ENCODE peak calls at places on chromosomes 4 and X, in six cellular contexts. N is fibroblast of lung, L is astrocyte of the spinal cord, D is GM12865, P is upper lobe of left lung, U is cardiac fibroblast. J is an unnamed sample.

GRCh38 chr4:54661156-54661555 is 3.4 kb downstream of the KIT start:
- DNase-seq in N (no peak), L (peak), D (no peak), P (no peak), U (peak), J (no peak)

GRCh38 chrX:138794285-138794684 is 82.8 kb upstream of the FGF13 start:
- DNase-seq in N (no peak), L (no peak), D (no peak), P (no peak), U (no peak), J (no peak)

GRCh38 chr4:121696641-121697461 is at the start of gene ANXA5:
- DNase-seq in N (peak), L (peak), D (peak), P (peak), U (peak), J (no peak)

GRCh38 chr4:25144870-25145481 is 15.3 kb downstream of the SEPSECS start:
- DNase-seq in N (peak), L (peak), D (peak), P (no peak), U (peak), J (peak)

GRCh38 chr4:87011340-87012034 is 76.7 kb downstream of the AFF1 start:
- DNase-seq in N (peak), L (peak), D (no peak), P (peak), U (peak), J (no peak)

GRCh38 chr4:139297001-139297410 is 4.3 kb upstream of the NAA15 start:
- DNase-seq in N (peak), L (no peak), D (peak), P (no peak), U (peak), J (no peak)

GRCh38 chr4:113435893-113436292 is 325.6 kb downstream of the CAMK2D start:
- DNase-seq in N (peak), L (peak), D (no peak), P (no peak), U (peak), J (no peak)

GRCh38 chr4:52407545-52407944 is 251.6 kb downstream of the USP46 start:
- DNase-seq in N (no peak), L (no peak), D (no peak), P (no peak), U (no peak), J (no peak)

GRCh38 chr4:121769341-121769740 is 4.4 kb upstream of the SMIM43 start:
- DNase-seq in N (no peak), L (no peak), D (no peak), P (no peak), U (no peak), J (no peak)

GRCh38 chr4:105050896-105051295 is 95.8 kb upstream of the TET2 start:
- DNase-seq in N (peak), L (peak), D (no peak), P (no peak), U (peak), J (no peak)

GRCh38 chr4:170111100-170111499 is 21.3 kb upstream of the AADAT start:
- DNase-seq in N (no peak), L (no peak), D (no peak), P (no peak), U (no peak), J (no peak)

GRCh38 chr4:91128519-91128918 is 1001.3 kb downstream of the CCSER1 start:
- DNase-seq in N (no peak), L (no peak), D (no peak), P (no peak), U (no peak), J (no peak)

GRCh38 chr4:183429489-183429888 is 14.9 kb upstream of the CDKN2AIP start:
- DNase-seq in N (no peak), L (no peak), D (no peak), P (no peak), U (no peak), J (no peak)

GRCh38 chr4:1783011-1783410 is 10.1 kb upstream of the FGFR3 start:
- DNase-seq in N (no peak), L (no peak), D (no peak), P (no peak), U (no peak), J (no peak)

GRCh38 chr4:93814141-93814540 is 14.4 kb upstream of the ATOH1 start:
- DNase-seq in N (no peak), L (no peak), D (no peak), P (no peak), U (no peak), J (no peak)

GRCh38 chr4:100348472-100348871 is 158.2 kb upstream of the DDIT4L start:
- DNase-seq in N (peak), L (peak), D (no peak), P (no peak), U (peak), J (no peak)

GRCh38 chrX:77510007-77510406 is 62.8 kb downstream of the FGF16 start:
- DNase-seq in N (no peak), L (no peak), D (no peak), P (no peak), U (peak), J (no peak)

GRCh38 chr4:56261027-56261426 is 126.3 kb downstream of the AASDH start:
- DNase-seq in N (no peak), L (no peak), D (peak), P (no peak), U (no peak), J (peak)

GRCh38 chrX:129718701-129719100 is 20.1 kb upstream of the XPNPEP2 start:
- DNase-seq in N (no peak), L (no peak), D (no peak), P (no peak), U (no peak), J (no peak)

GRCh38 chr4:85399270-85399669 is 75.7 kb upstream of the ARHGAP24 start:
- DNase-seq in N (no peak), L (peak), D (peak), P (no peak), U (peak), J (no peak)

GRCh38 chr4:26141916-26142638 is 178.7 kb upstream of the RBPJ start:
- DNase-seq in N (peak), L (peak), D (peak), P (peak), U (peak), J (no peak)

GRCh38 chr4:159003420-159004253 is 99.2 kb upstream of the RAPGEF2 start:
- DNase-seq in N (no peak), L (peak), D (no peak), P (no peak), U (peak), J (no peak)

GRCh38 chr4:139403457-139403856 is 50.5 kb upstream of the RAB33B start:
- DNase-seq in N (no peak), L (no peak), D (no peak), P (no peak), U (peak), J (no peak)

GRCh38 chr4:8410641-8411271 is 29.8 kb downstream of the ACOX3 start:
- DNase-seq in N (peak), L (peak), D (no peak), P (peak), U (peak), J (no peak)

GRCh38 chr4:168139336-168139735 is 47.0 kb downstream of the ANXA10 start:
- DNase-seq in N (peak), L (peak), D (no peak), P (no peak), U (peak), J (no peak)

GRCh38 chr4:150258569-150258968 is 180.3 kb downstream of the DCLK2 start:
- DNase-seq in N (no peak), L (no peak), D (no peak), P (no peak), U (no peak), J (no peak)

GRCh38 chr4:84726356-84726755 is 143.4 kb downstream of the CDS1 start:
- DNase-seq in N (no peak), L (no peak), D (no peak), P (no peak), U (no peak), J (no peak)

GRCh38 chr4:130306566-130306965 is 1210.6 kb downstream of the C4orf33 start:
- DNase-seq in N (no peak), L (no peak), D (peak), P (no peak), U (no peak), J (no peak)

GRCh38 chr4:184978211-184978610 is 40.1 kb upstream of the HELT start:
- DNase-seq in N (no peak), L (no peak), D (no peak), P (peak), U (peak), J (no peak)

GRCh38 chr4:53804719-53805118 is 213.4 kb upstream of the LNX1 start:
- DNase-seq in N (no peak), L (no peak), D (peak), P (peak), U (peak), J (peak)

GRCh38 chrX:19823031-19823430 is 64.4 kb downstream of the SH3KBP1 start:
- DNase-seq in N (no peak), L (no peak), D (no peak), P (no peak), U (no peak), J (no peak)

GRCh38 chr4:166195101-166195500 is 322.1 kb downstream of the TLL1 start:
- DNase-seq in N (no peak), L (no peak), D (no peak), P (no peak), U (peak), J (no peak)

GRCh38 chr4:1010522-1011021 is 854 bp upstream of the FGFRL1 start:
- DNase-seq in N (peak), L (peak), D (peak), P (peak), U (peak), J (peak)

GRCh38 chr4:80077639-80078038 is 4.6 kb upstream of the ANTXR2 start:
- DNase-seq in N (no peak), L (no peak), D (no peak), P (no peak), U (peak), J (no peak)

GRCh38 chrX:47771473-47771872 is 65.2 kb upstream of the ZNF81 start:
- DNase-seq in N (no peak), L (no peak), D (no peak), P (no peak), U (no peak), J (no peak)

GRCh38 chrX:15436220-15436619 is 52.0 kb upstream of the VEGFD start:
- DNase-seq in N (peak), L (no peak), D (no peak), P (no peak), U (peak), J (no peak)

GRCh38 chr4:146439999-146440398 is 81.7 kb downstream of the SLC10A7 start:
- DNase-seq in N (no peak), L (no peak), D (no peak), P (no peak), U (no peak), J (no peak)

DNA sequence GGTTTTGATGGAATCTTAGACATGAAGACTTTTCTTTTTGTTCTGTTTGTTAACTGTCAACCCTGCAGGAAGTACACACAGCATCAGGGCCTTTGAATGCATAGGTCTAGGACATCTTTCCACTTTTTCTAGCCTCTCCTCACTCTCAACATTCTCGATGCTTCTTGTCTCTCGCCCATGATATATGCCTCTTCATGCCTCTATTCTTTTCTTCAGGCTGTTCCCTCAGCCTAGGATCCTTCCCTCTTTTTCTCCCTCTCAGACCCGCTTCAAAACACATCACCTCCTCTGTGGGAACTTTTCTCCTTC is 9.6 kb downstream of the PDGFC start:
- DNase-seq in N (no peak), L (no peak), D (no peak), P (no peak), U (no peak), J (no peak)
- H3K4me3 ChIP-seq in N (no peak), L (no peak), D (no peak), P (no peak), U (no peak), J (no peak)

DNA sequence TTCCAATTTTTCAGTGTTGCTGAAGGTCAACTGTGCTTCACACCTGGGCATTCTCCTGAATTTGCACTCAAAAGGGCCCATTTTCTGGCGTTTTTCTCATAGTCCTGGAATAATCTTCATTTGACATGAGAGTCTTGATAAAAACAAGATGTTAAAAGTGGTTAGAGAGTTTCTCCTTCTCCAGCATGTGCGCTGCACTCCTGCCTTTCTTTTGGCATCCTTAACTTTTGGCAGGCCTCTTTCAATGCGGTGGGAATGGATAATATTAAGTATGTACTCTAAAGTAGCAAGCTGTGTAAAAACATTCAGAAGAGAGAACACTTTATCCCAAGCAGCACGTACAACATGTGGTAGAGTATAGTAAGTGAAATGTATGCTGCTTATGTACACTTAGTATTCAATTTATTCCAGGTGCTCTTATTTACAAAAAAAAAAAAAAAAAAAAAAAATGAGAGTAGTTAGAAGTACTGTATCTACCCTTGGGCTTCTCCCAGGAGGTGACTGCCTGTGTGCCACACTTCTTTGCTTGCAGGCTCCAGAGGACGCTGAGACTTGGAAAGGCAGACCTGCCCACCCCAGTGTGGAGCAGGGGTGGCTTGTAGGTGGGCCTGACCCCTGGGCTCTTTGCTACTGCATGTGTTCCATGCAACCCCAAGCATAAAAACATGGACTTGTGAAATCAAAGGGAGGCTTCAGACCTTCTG is 3.9 kb downstream of the FGF2 start:
- DNase-seq in N (peak), L (no peak), D (no peak), P (no peak), U (no peak), J (no peak)
- H3K4me3 ChIP-seq in N (no peak), L (no peak), D (no peak), P (no peak), U (no peak), J (no peak)

DNA sequence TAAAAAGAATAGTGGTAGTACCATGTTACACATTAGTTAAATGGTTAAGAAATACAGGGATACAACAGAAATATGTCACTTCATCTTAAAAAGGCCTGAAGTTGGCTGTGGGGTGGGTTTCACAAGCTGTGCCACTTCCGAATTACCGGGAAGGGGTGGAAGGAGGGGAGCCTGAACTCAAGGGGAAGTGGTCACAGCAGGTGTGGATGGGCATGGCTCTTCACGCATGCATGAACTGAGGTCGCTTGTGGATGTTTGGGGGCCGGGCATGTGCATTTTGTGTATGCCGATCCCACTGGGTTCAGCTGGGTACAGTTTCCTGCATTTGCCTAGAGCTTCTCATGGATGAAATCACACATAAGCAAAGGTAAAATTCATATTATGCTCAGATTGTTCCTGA is 64.9 kb downstream of the CLCN4 start:
- DNase-seq in N (no peak), L (no peak), D (no peak), P (no peak), U (no peak), J (no peak)
- H3K4me3 ChIP-seq in N (no peak), L (no peak), D (no peak), P (no peak), U (no peak), J (no peak)

GRCh38 chr4:109913842-109914241 is 1.2 kb downstream of the EGF start:
- DNase-seq in N (no peak), L (no peak), D (no peak), P (no peak), U (no peak), J (no peak)
- H3K4me3 ChIP-seq in N (no peak), L (no peak), D (no peak), P (peak), U (no peak), J (no peak)

GRCh38 chr4:74230902-74231499 is 73.1 kb downstream of the MTHFD2L start:
- DNase-seq in N (peak), L (peak), D (peak), P (peak), U (peak), J (no peak)
- H3K4me3 ChIP-seq in N (no peak), L (no peak), D (no peak), P (no peak), U (no peak), J (no peak)

GRCh38 chr4:6984611-6985115 is 58.5 kb upstream of the TADA2B start:
- DNase-seq in N (no peak), L (no peak), D (no peak), P (no peak), U (no peak), J (no peak)
- H3K4me3 ChIP-seq in N (no peak), L (no peak), D (no peak), P (no peak), U (no peak), J (no peak)

GRCh38 chr4:74446896-74447295 is 2.0 kb downstream of the AREG start:
- DNase-seq in N (no peak), L (no peak), D (no peak), P (no peak), U (no peak), J (no peak)
- H3K4me3 ChIP-seq in N (no peak), L (no peak), D (no peak), P (no peak), U (peak), J (no peak)